ENCODE peak calls at places on chromosomes 1 and 21, in nine cellular contexts. X, V, Z, G, I, F, K, O and H are unnamed samples.

GRCh38 chr1:150235436-150235851 is 468 bp downstream of the ANP32E start:
- DNase-seq in V (no peak), Z (no peak), X (peak), K (peak), O (no peak), G (no peak), I (peak), F (peak), H (no peak)

GRCh38 chr1:65832296-65832695 is 39.6 kb downstream of the PDE4B start:
- DNase-seq in V (no peak), Z (no peak), X (no peak), F (no peak), O (no peak), G (no peak), K (no peak), I (no peak), H (no peak)

GRCh38 chr1:63835075-63835633 is 61.3 kb downstream of the ROR1 start:
- DNase-seq in Z (no peak), F (no peak), K (no peak), V (no peak), X (no peak), G (peak), O (no peak), I (no peak), H (no peak)

GRCh38 chr1:87760100-87760499 is 431.4 kb downstream of the LMO4 start:
- DNase-seq in G (no peak), Z (no peak), I (no peak), X (no peak), O (no peak), V (no peak), F (no peak), K (no peak), H (no peak)

GRCh38 chr1:8211251-8211619 is 106.7 kb upstream of the SLC45A1 start:
- DNase-seq in F (no peak), V (no peak), X (no peak), K (no peak), G (no peak), Z (no peak), O (no peak), I (no peak), H (no peak)

GRCh38 chr1:201108614-201109013 is 3.6 kb downstream of the CACNA1S start:
- DNase-seq in K (no peak), G (no peak), X (no peak), Z (no peak), V (no peak), O (no peak), F (no peak), I (no peak), H (no peak)

GRCh38 chr1:63435136-63435535 is 67.7 kb downstream of the ALG6 start:
- DNase-seq in X (no peak), F (no peak), K (no peak), G (no peak), Z (no peak), O (no peak), V (no peak), I (no peak), H (no peak)

GRCh38 chr1:170619167-170620030 is 44.5 kb upstream of the PRRX1 start:
- DNase-seq in O (no peak), G (peak), K (no peak), Z (no peak), I (peak), V (no peak), F (no peak), X (no peak), H (no peak)

GRCh38 chr1:166354411-166354810 is 187.6 kb upstream of the FAM78B start:
- DNase-seq in X (no peak), Z (no peak), G (no peak), K (peak), V (no peak), F (no peak), O (no peak), I (no peak), H (peak)

GRCh38 chr21:45736042-45736704 is 92.6 kb downstream of the PCBP3 start:
- DNase-seq in X (no peak), I (no peak), O (no peak), V (no peak), Z (no peak), K (no peak), F (no peak), G (no peak), H (no peak)

GRCh38 chr1:232239557-232240468 is 390.1 kb downstream of the SIPA1L2 start:
- DNase-seq in Z (no peak), O (no peak), K (no peak), G (no peak), F (no peak), X (no peak), V (no peak), I (no peak), H (no peak)

GRCh38 chr21:34881421-34881820 is 167.7 kb downstream of the RUNX1 start:
- DNase-seq in O (no peak), Z (no peak), G (peak), X (no peak), V (peak), I (peak), F (no peak), K (no peak), H (no peak)

GRCh38 chr1:68322837-68323687 is 90.7 kb upstream of the WLS start:
- DNase-seq in V (peak), O (no peak), F (peak), X (no peak), K (no peak), I (peak), Z (no peak), G (no peak), H (no peak)

GRCh38 chr1:113928129-113928949 is 785 bp upstream of the HIPK1 start:
- DNase-seq in G (no peak), K (peak), F (no peak), X (no peak), Z (no peak), V (no peak), O (no peak), I (peak), H (no peak)

GRCh38 chr1:198678301-198678836 is 39.5 kb downstream of the PTPRC start:
- DNase-seq in V (no peak), I (no peak), X (peak), K (no peak), Z (no peak), G (no peak), F (no peak), O (no peak), H (no peak)

GRCh38 chr1:178472531-178472930 is 24.2 kb downstream of the CLEC20A start:
- DNase-seq in Z (no peak), G (no peak), O (no peak), V (no peak), K (no peak), X (no peak), F (no peak), I (no peak), H (no peak)

GRCh38 chr1:24743404-24744211 is 1.6 kb upstream of the CLIC4 start:
- DNase-seq in V (peak), F (no peak), G (peak), K (peak), O (no peak), Z (no peak), I (peak), X (no peak), H (no peak)

GRCh38 chr1:245551536-245551935 is 396.8 kb downstream of the KIF26B start:
- DNase-seq in O (no peak), I (no peak), G (no peak), F (no peak), K (no peak), Z (no peak), X (no peak), V (no peak), H (no peak)

GRCh38 chr1:198212126-198212525 is 55.3 kb downstream of the NEK7 start:
- DNase-seq in K (no peak), O (no peak), V (no peak), I (no peak), Z (no peak), X (no peak), G (no peak), F (no peak), H (no peak)

GRCh38 chr1:60073605-60074278 is at the start of gene C1orf87:
- DNase-seq in F (peak), X (no peak), Z (peak), K (peak), O (no peak), V (no peak), I (no peak), G (no peak), H (no peak)

GRCh38 chr1:150002217-150002616 is 8.3 kb downstream of the OTUD7B start:
- DNase-seq in X (no peak), G (no peak), F (no peak), I (no peak), O (no peak), K (no peak), Z (no peak), V (no peak), H (no peak)

GRCh38 chr1:28518745-28519341 is 13.0 kb downstream of the RCC1 start:
- DNase-seq in K (peak), I (peak), V (no peak), Z (no peak), X (peak), F (no peak), O (no peak), G (no peak), H (peak)

GRCh38 chr21:45049725-45050359 is 24.5 kb upstream of the ADARB1 start:
- DNase-seq in Z (no peak), X (no peak), F (no peak), O (no peak), G (no peak), V (no peak), I (peak), K (no peak), H (no peak)

GRCh38 chr1:159798893-159799292 is 3.3 kb upstream of the FCRL6 start:
- DNase-seq in Z (no peak), O (no peak), X (peak), F (peak), I (peak), V (peak), G (peak), K (peak), H (peak)

GRCh38 chr21:21085206-21085605 is 87.0 kb downstream of the NCAM2 start:
- DNase-seq in K (no peak), V (no peak), F (no peak), O (no peak), I (no peak), Z (no peak), G (no peak), X (no peak), H (no peak)

GRCh38 chr1:24862775-24863483 is 67.1 kb downstream of the RUNX3 start:
- DNase-seq in X (no peak), F (no peak), V (no peak), Z (no peak), G (no peak), K (no peak), I (no peak), O (no peak), H (no peak)

GRCh38 chr21:17371470-17371869 is 141.4 kb upstream of the CXADR start:
- DNase-seq in F (no peak), X (no peak), O (no peak), K (no peak), V (peak), I (peak), Z (no peak), G (peak), H (no peak)

GRCh38 chr1:170530972-170531757 is 801 bp upstream of the GORAB start:
- DNase-seq in K (no peak), G (no peak), I (peak), X (no peak), V (peak), O (no peak), Z (peak), F (peak), H (no peak)

GRCh38 chr21:27564684-27565280 is 597.9 kb upstream of the ADAMTS5 start:
- DNase-seq in G (peak), F (peak), Z (no peak), I (peak), K (peak), V (peak), O (no peak), X (no peak), H (peak)

GRCh38 chr1:218711884-218712674 is 366.9 kb downstream of the TGFB2 start:
- DNase-seq in K (no peak), Z (no peak), O (peak), V (peak), F (peak), G (peak), X (no peak), I (peak), H (no peak)

GRCh38 chr1:160308451-160309182 is 23.7 kb upstream of the PEX19 start:
- DNase-seq in I (peak), Z (no peak), X (no peak), V (no peak), K (no peak), O (no peak), G (no peak), F (no peak), H (no peak)

GRCh38 chr1:59730759-59731478 is 83.8 kb upstream of the HOOK1 start:
- DNase-seq in I (peak), X (no peak), V (peak), F (peak), O (no peak), K (peak), G (peak), Z (no peak), H (peak)

GRCh38 chr1:5615076-5615475 is 377.1 kb downstream of the NPHP4 start:
- DNase-seq in K (no peak), O (no peak), I (no peak), Z (no peak), X (no peak), F (no peak), G (no peak), V (no peak), H (no peak)

GRCh38 chr1:21647431-21648373 is 21.5 kb downstream of the RAP1GAP start:
- DNase-seq in F (peak), Z (no peak), X (peak), G (peak), V (peak), O (no peak), K (peak), I (peak), H (no peak)

GRCh38 chr1:212671342-212672031 is 28.2 kb downstream of the BATF3 start:
- DNase-seq in K (peak), I (peak), X (no peak), F (peak), G (peak), V (peak), O (no peak), Z (peak), H (no peak)

GRCh38 chr1:203797216-203797615 is 1.8 kb downstream of the ZBED6 start:
- DNase-seq in O (no peak), F (no peak), I (no peak), K (no peak), X (no peak), Z (no peak), G (no peak), V (no peak), H (no peak)

GRCh38 chr1:203796223-203796747 is 862 bp downstream of the ZBED6 start:
- DNase-seq in V (peak), X (peak), O (no peak), G (peak), K (peak), I (peak), Z (peak), F (peak), H (peak)

GRCh38 chr1:203797948-203798347 is 2.5 kb downstream of the ZBED6 start:
- DNase-seq in K (peak), G (peak), O (no peak), X (no peak), V (no peak), Z (no peak), I (peak), F (peak), H (no peak)

GRCh38 chr1:203800001-203800400 is 4.6 kb downstream of the ZBED6 start:
- DNase-seq in K (no peak), Z (no peak), V (no peak), G (no peak), I (peak), F (no peak), O (no peak), X (no peak), H (no peak)

GRCh38 chr1:203799157-203799556 is 3.7 kb downstream of the ZBED6 start:
- DNase-seq in I (no peak), O (no peak), K (no peak), V (no peak), G (no peak), X (no peak), F (no peak), Z (no peak), H (no peak)
- H3K4me3 ChIP-seq in I (no peak), O (no peak), K (no peak), V (no peak), G (no peak), X (no peak), F (no peak), Z (no peak), H (no peak)

GRCh38 chr1:85328713-85329376 is 52.4 kb upstream of the BCL10 start:
- DNase-seq in G (peak), V (peak), F (no peak), K (peak), Z (no peak), O (peak), I (peak), X (no peak), H (no peak)

GRCh38 chr1:85327759-85328158 is 51.3 kb upstream of the BCL10 start:
- DNase-seq in K (no peak), I (peak), F (no peak), X (no peak), O (no peak), Z (no peak), V (no peak), G (no peak), H (no peak)

GRCh38 chr1:85325920-85326319 is 49.5 kb upstream of the BCL10 start:
- DNase-seq in G (peak), I (no peak), V (no peak), K (peak), X (no peak), Z (no peak), O (no peak), F (no peak), H (no peak)

GRCh38 chr1:85326851-85327250 is 50.4 kb upstream of the BCL10 start:
- DNase-seq in K (no peak), X (no peak), I (no peak), V (no peak), O (no peak), Z (no peak), F (no peak), G (no peak), H (no peak)

DNA sequence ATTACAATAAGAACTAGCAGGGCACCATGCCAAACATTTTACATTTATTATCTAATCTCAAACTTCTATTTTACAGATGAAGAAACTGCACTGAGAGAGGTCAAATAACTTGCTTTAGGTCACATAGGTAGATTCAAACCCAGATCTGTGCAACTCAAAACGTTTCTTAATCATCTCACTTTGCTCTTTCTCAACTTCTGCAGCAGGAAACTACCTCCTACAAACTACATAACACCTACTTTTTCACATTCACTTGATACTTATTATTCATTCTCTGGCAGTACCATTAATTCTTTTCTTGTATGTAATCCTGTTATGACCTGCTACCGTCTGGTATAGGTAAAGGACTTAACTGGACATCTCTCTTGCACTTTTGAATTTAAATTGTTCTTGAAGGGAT is 49.9 kb upstream of the BCL10 start:
- DNase-seq in I (no peak), Z (no peak), V (no peak), K (no peak), G (peak), X (no peak), O (no peak), F (no peak), H (no peak)
- H3K4me3 ChIP-seq in I (no peak), Z (no peak), V (no peak), K (no peak), G (no peak), X (no peak), O (no peak), F (no peak), H (no peak)

GRCh38 chr1:15339580-15339979 is 70.1 kb upstream of the EFHD2 start:
- DNase-seq in K (no peak), O (no peak), G (no peak), F (peak), I (no peak), X (no peak), V (no peak), Z (no peak), H (no peak)
- H3K4me3 ChIP-seq in K (no peak), O (no peak), G (no peak), F (no peak), I (no peak), X (no peak), V (no peak), Z (no peak), H (no peak)

GRCh38 chr1:23215751-23216449 is 1.4 kb downstream of the HTR1D start:
- DNase-seq in I (no peak), Z (no peak), K (no peak), V (no peak), G (no peak), O (no peak), F (no peak), X (no peak), H (no peak)

GRCh38 chr1:23215291-23215690 is 2.0 kb downstream of the HTR1D start:
- DNase-seq in K (no peak), I (no peak), G (no peak), V (no peak), X (no peak), F (no peak), O (no peak), Z (no peak), H (no peak)

GRCh38 chr1:23216771-23217420 is 406 bp downstream of the HTR1D start:
- DNase-seq in X (peak), K (peak), V (no peak), I (no peak), G (no peak), Z (peak), F (no peak), O (no peak), H (no peak)

GRCh38 chr1:23214640-23215039 is 2.7 kb downstream of the HTR1D start:
- DNase-seq in Z (no peak), I (no peak), V (no peak), X (no peak), F (no peak), O (no peak), K (no peak), G (peak), H (no peak)

GRCh38 chr1:23217421-23218115 is at the start of gene HTR1D:
- DNase-seq in K (peak), F (peak), Z (no peak), I (no peak), V (no peak), G (no peak), X (no peak), O (no peak), H (no peak)
- H3K4me3 ChIP-seq in K (peak), F (peak), Z (peak), I (peak), V (peak), G (peak), X (peak), O (peak), H (no peak)

DNA sequence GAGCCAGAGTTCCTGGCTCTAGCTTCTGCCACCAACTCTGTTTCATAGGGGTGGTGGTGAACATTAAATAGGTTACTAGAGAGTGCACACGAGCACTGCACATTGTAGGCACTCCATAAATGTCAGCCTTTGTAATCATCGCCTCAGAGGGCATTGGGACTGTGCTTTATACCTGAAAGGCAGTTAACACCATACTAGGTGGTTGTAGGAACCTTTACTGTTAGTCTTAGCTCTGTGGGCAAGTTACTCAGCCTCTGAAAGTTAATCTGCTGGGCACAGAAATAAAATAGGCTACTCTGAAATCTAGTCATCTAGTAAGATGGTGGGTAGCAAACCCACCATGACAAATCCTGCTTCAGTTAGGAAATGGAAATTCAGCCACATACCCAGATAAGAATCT is 37.6 kb downstream of the ARID1A start:
- DNase-seq in V (no peak), G (no peak), F (no peak), K (no peak), I (no peak), Z (no peak), O (no peak), X (no peak), H (no peak)
- H3K4me3 ChIP-seq in V (no peak), G (no peak), F (no peak), K (no peak), I (no peak), Z (no peak), O (no peak), X (no peak), H (no peak)

GRCh38 chr1:183842817-183843187 is 37.9 kb downstream of the RGL1 start:
- DNase-seq in K (no peak), G (no peak), X (no peak), F (no peak), V (no peak), I (no peak), O (no peak), Z (no peak), H (no peak)
- H3K4me3 ChIP-seq in K (no peak), G (no peak), X (no peak), F (no peak), V (no peak), I (peak), O (no peak), Z (no peak), H (no peak)

GRCh38 chr1:172753964-172754363 is 95.1 kb downstream of the FASLG start:
- DNase-seq in I (no peak), K (no peak), G (no peak), F (no peak), X (no peak), Z (no peak), V (no peak), O (no peak), H (no peak)
- H3K4me3 ChIP-seq in I (no peak), K (no peak), G (no peak), F (no peak), X (no peak), Z (no peak), V (no peak), O (no peak), H (no peak)